ENCODE peak calls at places on chromosome 18, in five cellular contexts. M, B, C, S and T are unnamed samples.

GRCh38 chr18:31102020-31102684 is at the start of gene DSC2:
- DNase-seq in M (peak), B (no peak), C (no peak), S (no peak), T (no peak)

GRCh38 chr18:32139835-32140283 is 48.2 kb downstream of the RNF138 start:
- DNase-seq in M (no peak), B (no peak), C (no peak), S (no peak), T (no peak)

GRCh38 chr18:74368901-74369705 is 53.5 kb downstream of the C18orf63 start:
- DNase-seq in M (no peak), B (no peak), C (no peak), S (no peak), T (no peak)

GRCh38 chr18:63301458-63301857 is 18.1 kb downstream of the BCL2 start:
- DNase-seq in M (no peak), B (no peak), C (peak), S (no peak), T (peak)

GRCh38 chr18:36186461-36187137 is 698 bp upstream of the MOCOS start:
- DNase-seq in M (peak), B (peak), C (no peak), S (no peak), T (peak)

GRCh38 chr18:64053246-64053645 is 83.4 kb downstream of the SERPINB8 start:
- DNase-seq in M (no peak), B (no peak), C (no peak), S (no peak), T (no peak)

GRCh38 chr18:10131036-10131774 is 217.4 kb downstream of the VAPA start:
- DNase-seq in M (no peak), B (no peak), C (no peak), S (no peak), T (no peak)

GRCh38 chr18:9866627-9867453 is 18.9 kb upstream of the TXNDC2 start:
- DNase-seq in M (no peak), B (peak), C (no peak), S (no peak), T (no peak)

GRCh38 chr18:44715841-44716240 is 35.2 kb downstream of the SETBP1 start:
- DNase-seq in M (peak), B (no peak), C (no peak), S (no peak), T (no peak)

GRCh38 chr18:77099501-77100370 is 32.8 kb downstream of the MBP start:
- DNase-seq in M (no peak), B (no peak), C (no peak), S (peak), T (no peak)

GRCh38 chr18:76306685-76307292 is 188.3 kb downstream of the ZNF516 start:
- DNase-seq in M (no peak), B (no peak), C (no peak), S (no peak), T (no peak)

GRCh38 chr18:37578886-37579513 is 13.4 kb upstream of the CELF4 start:
- DNase-seq in M (peak), B (peak), C (peak), S (no peak), T (peak)